ENCODE peak calls at places on chromosome 18, in five cellular contexts. N is cardiac muscle cell; O is stimulated activated CD8-positive, alpha-beta memory T cell treated with anti-CD3 and anti-CD28 coated beads, Interleukin-12 subunit alpha, Interleukin-12 subunit beta, amount 100 ng/mL, for 1 hour; K is A549; Z is adrenal gland. M is an unnamed sample.

GRCh38 chr18:47191956-47192355 is 15.8 kb upstream of the IER3IP1 start:
- DNase-seq in N (no peak), O (no peak), K (no peak), Z (no peak), M (no peak)

GRCh38 chr18:5975111-5975622 is 79.8 kb upstream of the TMEM200C start:
- DNase-seq in N (no peak), O (no peak), K (no peak), Z (no peak), M (no peak)

GRCh38 chr18:39840406-39840805 is 2114.6 kb upstream of the PIK3C3 start:
- DNase-seq in N (no peak), O (no peak), K (no peak), Z (no peak), M (no peak)

GRCh38 chr18:79922971-79923411 is 28.5 kb downstream of the SLC66A2 start:
- DNase-seq in N (no peak), O (no peak), K (no peak), Z (no peak), M (no peak)

GRCh38 chr18:79578396-79579260 is 101.0 kb upstream of the CTDP1 start:
- DNase-seq in N (no peak), O (no peak), K (no peak), Z (no peak), M (no peak)

GRCh38 chr18:11034816-11035215 is 114.6 kb downstream of the PIEZO2 start:
- DNase-seq in N (no peak), O (no peak), K (no peak), Z (no peak), M (no peak)

GRCh38 chr18:62450546-62451395 is 72.1 kb upstream of the ZCCHC2 start:
- DNase-seq in N (peak), O (no peak), K (peak), Z (peak), M (no peak)

GRCh38 chr18:69817335-69817935 is 130.2 kb downstream of the CD226 start:
- DNase-seq in N (no peak), O (no peak), K (no peak), Z (no peak), M (no peak)

GRCh38 chr18:63071566-63072175 is 247.9 kb downstream of the BCL2 start:
- DNase-seq in N (no peak), O (no peak), K (no peak), Z (no peak), M (no peak)

GRCh38 chr18:22348521-22349316 is 69.0 kb downstream of the CTAGE1 start:
- DNase-seq in N (peak), O (no peak), K (no peak), Z (peak), M (peak)

GRCh38 chr18:60549338-60549960 is 176.9 kb upstream of the MC4R start:
- DNase-seq in N (peak), O (no peak), K (peak), Z (peak), M (peak)

GRCh38 chr18:50454379-50455005 is 79.6 kb downstream of the SKA1 start:
- DNase-seq in N (no peak), O (no peak), K (no peak), Z (no peak), M (no peak)

GRCh38 chr18:13435596-13436333 is 217.2 kb downstream of the LDLRAD4 start:
- DNase-seq in N (no peak), O (no peak), K (peak), Z (peak), M (no peak)

GRCh38 chr18:22858121-22858520 is 75.0 kb upstream of the RBBP8 start:
- DNase-seq in N (no peak), O (no peak), K (no peak), Z (no peak), M (no peak)

GRCh38 chr18:11047156-11047555 is 102.2 kb downstream of the PIEZO2 start:
- DNase-seq in N (no peak), O (no peak), K (no peak), Z (no peak), M (no peak)

GRCh38 chr18:985301-985700 is 80.6 kb downstream of the ADCYAP1 start:
- DNase-seq in N (no peak), O (no peak), K (no peak), Z (no peak), M (no peak)